ENCODE peak calls at places on chromosomes 16 and 17, in six cellular contexts. O is hippocampal formation, M is AG09319, W is neuronal stem cell, K is ovary, J is T-helper 9 cell. P is an unnamed sample.

GRCh38 chr17:67528751-67529436 is 151.8 kb downstream of the PITPNC1 start:
- DNase-seq in O (peak), M (peak), W (peak), K (peak), J (no peak), P (peak)

GRCh38 chr16:88010971-88011483 is 59.8 kb downstream of the BANP start:
- DNase-seq in O (no peak), M (no peak), W (no peak), K (no peak), J (no peak), P (no peak)

GRCh38 chr17:17414316-17414937 is 62.4 kb upstream of the MED9 start:
- DNase-seq in O (peak), M (peak), W (no peak), K (no peak), J (no peak), P (no peak)

GRCh38 chr16:68283346-68283745 is 19.0 kb downstream of the SLC7A6 start:
- DNase-seq in O (no peak), M (no peak), W (no peak), K (no peak), J (no peak), P (no peak)

GRCh38 chr17:41415833-41416335 is 8.5 kb downstream of the KRT37 start:
- DNase-seq in O (no peak), M (peak), W (no peak), K (peak), J (no peak), P (no peak)

GRCh38 chr17:76268015-76268749 is 3.0 kb downstream of the UBALD2 start:
- DNase-seq in O (peak), M (peak), W (no peak), K (peak), J (peak), P (no peak)

GRCh38 chr16:54429029-54429428 is 142.4 kb upstream of the IRX3 start:
- DNase-seq in O (no peak), M (no peak), W (no peak), K (no peak), J (no peak), P (no peak)

GRCh38 chr17:46770818-46771600 is 47.5 kb downstream of the WNT3 start:
- DNase-seq in O (no peak), M (no peak), W (peak), K (no peak), J (no peak), P (no peak)

GRCh38 chr17:79473111-79473835 is 137.6 kb downstream of the RBFOX3 start:
- DNase-seq in O (no peak), M (no peak), W (no peak), K (no peak), J (no peak), P (no peak)

GRCh38 chr17:47629826-47630225 is 19.9 kb upstream of the KPNB1 start:
- DNase-seq in O (no peak), M (no peak), W (no peak), K (no peak), J (no peak), P (no peak)

GRCh38 chr16:82302007-82302733 is 132.1 kb upstream of the MPHOSPH6 start:
- DNase-seq in O (peak), M (no peak), W (no peak), K (no peak), J (no peak), P (no peak)

GRCh38 chr17:1764274-1764673 is 2.4 kb downstream of the SERPINF1 start:
- DNase-seq in O (no peak), M (peak), W (no peak), K (peak), J (peak), P (peak)

GRCh38 chr17:57665128-57665527 is 80.0 kb downstream of the CCDC182 start:
- DNase-seq in O (no peak), M (peak), W (no peak), K (peak), J (no peak), P (no peak)

GRCh38 chr17:8138672-8139371 is 13.4 kb downstream of the PER1 start:
- DNase-seq in O (peak), M (peak), W (peak), K (peak), J (peak), P (peak)

GRCh38 chr16:11824362-11824761 is 27.0 kb downstream of the RSL1D1 start:
- DNase-seq in O (no peak), M (no peak), W (no peak), K (no peak), J (no peak), P (no peak)

GRCh38 chr17:37720989-37721388 is 23.9 kb downstream of the HNF1B start:
- DNase-seq in O (no peak), M (no peak), W (no peak), K (no peak), J (no peak), P (no peak)

GRCh38 chr17:18040287-18040858 is 1.2 kb downstream of the GID4 start:
- DNase-seq in O (no peak), M (no peak), W (no peak), K (no peak), J (no peak), P (no peak)

GRCh38 chr16:23611936-23612335 is 15.8 kb upstream of the NDUFAB1 start:
- DNase-seq in O (no peak), M (no peak), W (no peak), K (no peak), J (no peak), P (no peak)

GRCh38 chr17:82603981-82604448 is 44.2 kb downstream of the WDR45B start:
- DNase-seq in O (peak), M (no peak), W (no peak), K (no peak), J (no peak), P (no peak)

GRCh38 chr17:8662973-8663372 is 32.4 kb upstream of the MYH10 start:
- DNase-seq in O (no peak), M (no peak), W (no peak), K (no peak), J (no peak), P (no peak)

P was measured in AG04449.